ENCODE peak calls at places on chromosomes 5 and 9, in four cellular contexts. P is mesenchymal stem cell, Y is H9, S is IMR-90. W is an unnamed sample.

GRCh38 chr9:125183054-125183453 is 6.5 kb downstream of the PPP6C start:
- DNase-seq in P (no peak), Y (no peak), S (peak), W (no peak)

GRCh38 chr5:60267907-60268306 is 374.4 kb upstream of the PDE4D start:
- DNase-seq in P (no peak), Y (no peak), S (no peak), W (no peak)

GRCh38 chr5:163261647-163262269 is 175.6 kb upstream of the CCNG1 start:
- DNase-seq in P (no peak), Y (no peak), S (no peak), W (no peak)

GRCh38 chr5:145834917-145835838 is at the start of gene PRELID2:
- DNase-seq in P (peak), Y (peak), S (peak), W (peak)

GRCh38 chr5:41406424-41406823 is 104.0 kb downstream of the PLCXD3 start:
- DNase-seq in P (no peak), Y (no peak), S (no peak), W (no peak)

GRCh38 chr9:132162764-132163456 is 1.1 kb downstream of the NTNG2 start:
- DNase-seq in P (no peak), Y (no peak), S (no peak), W (no peak)

GRCh38 chr5:88689662-88690351 is 193.2 kb downstream of the MEF2C start:
- DNase-seq in P (peak), Y (peak), S (no peak), W (no peak)

GRCh38 chr5:36552626-36553393 is 53.6 kb upstream of the SLC1A3 start:
- DNase-seq in P (no peak), Y (peak), S (no peak), W (peak)

GRCh38 chr9:33695299-33695698 is 100.1 kb upstream of the PRSS3 start:
- DNase-seq in P (no peak), Y (no peak), S (no peak), W (no peak)

GRCh38 chr9:127970401-127971313 is 10.1 kb downstream of the EEIG1 start:
- DNase-seq in P (no peak), Y (no peak), S (no peak), W (no peak)

GRCh38 chr9:90864779-90865178 is 63.2 kb downstream of the SYK start:
- DNase-seq in P (no peak), Y (no peak), S (no peak), W (no peak)

GRCh38 chr5:119049824-119050449 is 20.9 kb upstream of the DMXL1 start:
- DNase-seq in P (peak), Y (peak), S (peak), W (peak)

GRCh38 chr9:1216532-1216931 is 166.4 kb downstream of the DMRT2 start:
- DNase-seq in P (no peak), Y (no peak), S (peak), W (peak)

GRCh38 chr9:137278061-137278912 is 761 bp downstream of the TOR4A start:
- DNase-seq in P (no peak), Y (peak), S (no peak), W (no peak)

GRCh38 chr5:73327908-73328455 is 120.6 kb downstream of the FOXD1 start:
- DNase-seq in P (peak), Y (no peak), S (peak), W (peak)

GRCh38 chr5:172009536-172010270 is 3.3 kb upstream of the FBXW11 start:
- DNase-seq in P (no peak), Y (no peak), S (no peak), W (peak)

GRCh38 chr5:68215888-68216736 is 556 bp downstream of the PIK3R1 start:
- DNase-seq in P (peak), Y (peak), S (peak), W (peak)

DNA sequence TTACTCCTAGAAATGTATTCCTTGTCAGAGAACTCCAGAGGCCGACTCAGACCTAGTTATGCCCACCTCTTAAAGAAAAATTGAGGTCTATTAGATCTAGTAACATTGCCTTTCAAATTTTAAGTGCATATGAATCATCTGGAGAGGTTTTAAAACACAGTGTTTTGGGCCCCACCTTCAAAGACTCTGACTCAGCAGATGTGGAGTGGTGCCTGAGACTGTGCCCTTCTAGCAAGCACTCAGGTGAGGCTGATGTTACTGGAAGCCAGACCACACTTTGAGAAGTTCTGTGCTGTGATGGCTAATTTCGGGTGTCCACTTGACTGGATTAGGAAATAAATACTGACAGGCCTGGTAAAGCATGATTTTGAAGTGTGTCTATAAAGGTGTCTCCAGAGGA is 10.6 kb downstream of the FOXB2 start:
- DNase-seq in P (no peak), Y (no peak), S (no peak), W (no peak)
- H2BK120ac ChIP-seq in P (no peak), Y (no peak), S (no peak), W (no peak)

DNA sequence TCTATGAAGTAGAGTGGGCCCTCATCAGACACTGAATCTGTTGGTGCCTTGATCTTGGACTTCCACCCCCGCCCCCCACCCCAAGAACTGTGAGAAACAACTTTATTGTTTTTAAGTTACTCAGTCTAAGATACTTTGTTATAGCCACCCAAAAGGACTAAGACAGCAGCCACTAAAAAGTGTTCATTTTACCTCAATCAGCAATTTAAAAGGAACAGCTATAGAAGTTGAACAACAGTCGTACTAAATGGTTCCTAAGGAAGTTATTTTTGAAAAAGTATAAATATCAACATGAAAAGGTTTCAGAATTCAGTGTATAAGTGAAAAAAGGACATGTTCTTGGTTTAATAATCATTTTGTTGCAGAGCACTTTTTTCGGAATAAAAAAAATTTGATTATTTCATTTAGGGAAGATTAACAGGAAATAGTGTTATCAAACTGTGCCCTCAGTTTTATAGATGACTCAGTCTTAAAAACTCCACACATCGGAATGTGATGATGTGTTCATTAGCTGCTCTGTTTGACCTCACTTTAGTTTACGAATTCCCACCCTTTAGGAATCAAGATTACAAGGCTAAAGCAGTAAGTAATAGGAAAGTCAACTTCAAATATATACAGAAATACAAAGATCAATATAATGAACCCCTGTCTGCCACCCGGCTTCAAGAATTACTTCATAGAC is 71.2 kb downstream of the MTAP start:
- DNase-seq in P (peak), Y (no peak), S (peak), W (peak)
- H2BK120ac ChIP-seq in P (no peak), Y (no peak), S (no peak), W (no peak)

GRCh38 chr5:72308853-72309191 is 11.2 kb downstream of the MRPS27 start:
- DNase-seq in P (no peak), Y (no peak), S (no peak), W (no peak)

GRCh38 chr5:72305194-72306142 is 14.6 kb downstream of the MRPS27 start:
- DNase-seq in P (no peak), Y (no peak), S (no peak), W (no peak)

GRCh38 chr5:72302171-72302570 is 17.9 kb downstream of the MRPS27 start:
- DNase-seq in P (no peak), Y (peak), S (no peak), W (peak)

GRCh38 chr5:72307968-72308852 is 11.8 kb downstream of the MRPS27 start:
- DNase-seq in P (peak), Y (peak), S (peak), W (peak)

DNA sequence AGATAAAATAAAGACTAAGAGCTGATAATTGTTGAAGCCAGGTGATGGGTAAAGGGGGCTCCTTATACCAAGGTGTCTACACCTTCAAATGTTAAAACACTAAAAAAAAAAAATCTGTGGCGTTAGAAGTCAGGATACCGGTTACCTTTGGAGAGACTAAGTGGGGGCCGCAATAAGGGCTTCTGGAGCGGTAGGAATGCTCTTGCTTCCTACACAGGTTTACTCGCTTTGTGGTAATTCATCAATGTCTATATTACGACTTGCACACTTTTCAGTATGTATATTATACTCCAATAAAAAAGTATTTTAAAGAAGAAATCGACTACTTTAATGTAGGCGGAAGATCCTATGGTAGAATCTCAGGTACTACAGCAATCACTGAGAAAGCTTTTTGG is 12.5 kb downstream of the MRPS27 start:
- DNase-seq in P (no peak), Y (no peak), S (no peak), W (no peak)
- H2BK120ac ChIP-seq in P (peak), Y (no peak), S (no peak), W (peak)

GRCh38 chr5:17305964-17306725 is 88.7 kb downstream of the BASP1 start:
- DNase-seq in P (peak), Y (peak), S (peak), W (peak)
- H2BK120ac ChIP-seq in P (peak), Y (no peak), S (peak), W (no peak)

GRCh38 chr5:179287071-179287470 is 58.2 kb downstream of the ADAMTS2 start:
- DNase-seq in P (no peak), Y (no peak), S (no peak), W (no peak)

GRCh38 chr5:179288809-179289185 is 56.5 kb downstream of the ADAMTS2 start:
- DNase-seq in P (no peak), Y (no peak), S (no peak), W (no peak)

GRCh38 chr5:179289756-179290385 is 55.4 kb downstream of the ADAMTS2 start:
- DNase-seq in P (no peak), Y (no peak), S (no peak), W (no peak)

GRCh38 chr5:179287631-179288030 is 57.6 kb downstream of the ADAMTS2 start:
- DNase-seq in P (no peak), Y (no peak), S (no peak), W (no peak)

GRCh38 chr5:179288101-179288808 is 57.0 kb downstream of the ADAMTS2 start:
- DNase-seq in P (no peak), Y (no peak), S (no peak), W (no peak)
- H2BK120ac ChIP-seq in P (peak), Y (no peak), S (no peak), W (no peak)

GRCh38 chr9:92325269-92325990 is at the start of the genes CENPP and NOL8:
- DNase-seq in P (peak), Y (peak), S (peak), W (peak)
- H2BK120ac ChIP-seq in P (peak), Y (no peak), S (peak), W (no peak)

DNA sequence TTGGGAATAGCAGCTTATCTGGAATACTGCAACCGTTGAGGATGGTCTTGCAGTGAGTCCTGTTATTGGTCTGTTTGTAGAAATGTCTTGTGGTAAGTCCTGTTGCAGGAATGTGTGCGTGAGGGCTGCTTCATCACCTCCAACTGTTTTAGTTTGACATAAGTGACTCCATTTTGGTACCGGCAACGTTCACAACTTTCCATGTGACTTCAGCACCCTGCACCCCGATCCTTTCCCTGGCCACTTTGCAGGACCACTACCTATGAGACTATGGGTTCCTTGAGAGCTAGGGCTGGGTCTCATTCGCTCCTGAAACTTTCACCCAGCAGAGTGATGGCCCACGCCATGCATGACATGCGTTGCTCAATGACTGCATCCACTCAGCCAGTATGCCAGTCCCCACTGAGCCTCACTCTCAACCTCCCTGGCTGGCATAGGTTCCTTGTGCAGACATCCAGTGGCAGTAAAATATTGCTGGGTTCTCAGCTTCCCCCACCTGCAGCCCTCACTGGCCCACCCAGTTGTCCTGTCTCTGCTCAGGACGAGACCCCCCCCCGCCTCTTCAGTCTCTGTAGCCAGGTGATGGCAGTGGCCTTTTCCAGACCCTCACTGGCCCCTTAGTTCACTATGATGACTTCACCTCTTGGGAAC is 8.0 kb downstream of the SURF6 start:
- DNase-seq in P (no peak), Y (peak), S (no peak), W (no peak)
- H2BK120ac ChIP-seq in P (no peak), Y (no peak), S (no peak), W (no peak)

GRCh38 chr9:135993840-135994776 is 32.9 kb upstream of the UBAC1 start:
- DNase-seq in P (no peak), Y (peak), S (no peak), W (no peak)

GRCh38 chr9:135995816-135996215 is 34.6 kb upstream of the UBAC1 start:
- DNase-seq in P (no peak), Y (no peak), S (no peak), W (no peak)

GRCh38 chr9:135992486-135993408 is 31.6 kb upstream of the UBAC1 start:
- DNase-seq in P (peak), Y (peak), S (peak), W (peak)

GRCh38 chr9:135991771-135992170 is 30.6 kb upstream of the UBAC1 start:
- DNase-seq in P (no peak), Y (no peak), S (no peak), W (no peak)

GRCh38 chr9:135993409-135993742 is 32.2 kb upstream of the UBAC1 start:
- DNase-seq in P (no peak), Y (no peak), S (no peak), W (no peak)
- H2BK120ac ChIP-seq in P (peak), Y (no peak), S (peak), W (peak)

W was measured in mesendoderm.